ENCODE peak calls at places on chromosomes 13 and 19, in four cellular contexts. X, W, E and T are unnamed samples.

GRCh38 chr13:35309711-35310110 is 166.8 kb downstream of the MAB21L1 start:
- DNase-seq in W (no peak), X (no peak), E (no peak), T (no peak)

GRCh38 chr13:72890546-72890945 is 108.6 kb downstream of the PIBF1 start:
- DNase-seq in W (no peak), X (no peak), E (no peak), T (no peak)

GRCh38 chr19:10361569-10362011 is 18.8 kb downstream of the TYK2 start:
- DNase-seq in X (peak), W (peak), E (no peak), T (no peak)

GRCh38 chr19:43748205-43748594 is 6.6 kb downstream of the SMG9 start:
- DNase-seq in W (no peak), E (no peak), X (no peak), T (no peak)

GRCh38 chr13:27120011-27120410 is 51.6 kb downstream of the USP12 start:
- DNase-seq in X (no peak), E (no peak), W (no peak), T (no peak)

GRCh38 chr19:461664-462551 is 1.1 kb upstream of the SHC2 start:
- DNase-seq in W (peak), E (no peak), X (peak), T (peak)

GRCh38 chr13:60620611-60621395 is 223.8 kb downstream of the TDRD3 start:
- DNase-seq in X (no peak), E (no peak), W (no peak), T (no peak)

GRCh38 chr13:24202215-24202614 is 41.7 kb downstream of the SPATA13 start:
- DNase-seq in E (no peak), X (no peak), W (no peak), T (no peak)

GRCh38 chr19:45306040-45306439 is 16.6 kb downstream of the CKM start:
- DNase-seq in X (no peak), W (no peak), E (no peak), T (no peak)

GRCh38 chr13:98534821-98535220 is 42.1 kb downstream of the STK24 start:
- DNase-seq in X (no peak), E (no peak), W (no peak), T (no peak)

GRCh38 chr13:42113478-42113877 is 65.0 kb downstream of the DGKH start:
- DNase-seq in E (no peak), X (no peak), W (no peak), T (no peak)

GRCh38 chr19:55498246-55498645 is 10.0 kb downstream of the SSC5D start:
- DNase-seq in W (no peak), E (no peak), X (no peak), T (no peak)

GRCh38 chr19:41930926-41931592 is 2.8 kb upstream of the ERFL start:
- DNase-seq in X (no peak), W (peak), E (no peak), T (no peak)
- TF ChIP-seq NRF1 in X (no peak), W (no peak), E (no peak), T (no peak)

DNA sequence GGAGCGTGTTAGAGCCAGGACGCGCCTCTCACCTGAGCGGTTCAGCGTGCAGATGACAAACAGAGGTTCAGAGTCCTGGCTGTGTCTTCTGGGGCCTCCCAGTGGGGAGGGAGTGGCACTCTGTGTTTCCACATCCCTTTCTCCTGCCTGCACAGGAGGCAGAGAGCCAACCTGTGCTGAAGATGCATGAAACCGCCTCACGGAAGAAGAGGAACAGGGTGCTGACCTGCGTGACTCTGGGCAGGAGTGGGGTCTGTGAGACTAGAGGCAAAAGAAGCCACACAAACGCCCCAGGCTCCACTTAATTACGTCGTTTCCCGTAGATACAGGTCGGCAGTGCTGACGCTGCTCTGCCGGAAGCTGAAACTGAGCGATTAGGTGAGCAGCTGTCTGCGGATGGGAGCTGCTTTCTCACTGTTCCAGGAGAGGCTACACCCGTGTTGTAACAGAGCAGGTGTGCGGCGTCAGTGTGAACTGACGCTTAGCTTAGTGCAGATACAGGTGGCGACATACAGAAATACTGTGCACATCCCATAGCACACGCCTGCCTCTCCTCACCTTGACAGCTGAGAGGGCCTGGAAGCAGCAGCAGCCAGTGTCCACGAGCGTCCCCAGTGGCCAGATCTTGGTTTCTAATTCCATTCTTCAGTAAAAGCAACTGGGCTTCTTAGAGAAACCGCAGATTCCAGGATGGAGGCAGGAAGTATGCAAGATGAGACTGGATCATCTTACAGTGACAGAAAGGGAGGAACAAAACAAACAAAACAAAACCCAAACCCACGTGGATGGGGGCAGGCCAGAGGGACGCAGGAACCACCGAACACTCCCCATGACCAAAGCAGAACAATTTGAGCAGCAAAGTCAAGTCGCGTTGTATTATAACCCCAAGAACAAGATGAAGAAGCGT is 37.7 kb upstream of the MCF2L start:
- DNase-seq in E (no peak), W (no peak), X (peak), T (peak)
- TF ChIP-seq NRF1 in E (no peak), W (no peak), X (no peak), T (no peak)

GRCh38 chr19:48754950-48755645 is at the start of gene FGF21:
- DNase-seq in W (no peak), X (no peak), E (no peak), T (no peak)
- TF ChIP-seq NRF1 in W (no peak), X (no peak), E (no peak), T (no peak)

GRCh38 chr19:41872384-41872774 is 4.7 kb upstream of the CD79A start:
- DNase-seq in W (no peak), E (no peak), X (no peak), T (no peak)

GRCh38 chr19:41870401-41870873 is 6.6 kb upstream of the CD79A start:
- DNase-seq in X (no peak), W (no peak), E (no peak), T (peak)

GRCh38 chr19:41869374-41869955 is 7.6 kb upstream of the CD79A start:
- DNase-seq in E (no peak), W (no peak), X (no peak), T (no peak)

GRCh38 chr19:41872775-41873647 is 4.1 kb upstream of the CD79A start:
- DNase-seq in W (peak), X (peak), E (no peak), T (peak)

GRCh38 chr19:41871573-41872383 is 5.3 kb upstream of the CD79A start:
- DNase-seq in X (no peak), W (no peak), E (peak), T (peak)
- TF ChIP-seq NRF1 in X (no peak), W (no peak), E (no peak), T (no peak)

GRCh38 chr13:76519685-76520084 is 366.5 kb downstream of the KCTD12 start:
- DNase-seq in W (no peak), E (no peak), X (no peak), T (no peak)

GRCh38 chr13:76512676-76513277 is 373.4 kb downstream of the KCTD12 start:
- DNase-seq in X (no peak), W (no peak), E (no peak), T (peak)

GRCh38 chr13:76516013-76516412 is 370.2 kb downstream of the KCTD12 start:
- DNase-seq in W (no peak), E (no peak), X (no peak), T (no peak)
- TF ChIP-seq NRF1 in W (no peak), E (no peak), X (no peak), T (no peak)

GRCh38 chr19:11964496-11964857 is 363 bp upstream of the ZNF763 start:
- DNase-seq in E (no peak), W (no peak), X (no peak), T (peak)

GRCh38 chr19:11964858-11965645 is at the start of gene ZNF763:
- DNase-seq in X (peak), W (peak), E (peak), T (peak)

DNA sequence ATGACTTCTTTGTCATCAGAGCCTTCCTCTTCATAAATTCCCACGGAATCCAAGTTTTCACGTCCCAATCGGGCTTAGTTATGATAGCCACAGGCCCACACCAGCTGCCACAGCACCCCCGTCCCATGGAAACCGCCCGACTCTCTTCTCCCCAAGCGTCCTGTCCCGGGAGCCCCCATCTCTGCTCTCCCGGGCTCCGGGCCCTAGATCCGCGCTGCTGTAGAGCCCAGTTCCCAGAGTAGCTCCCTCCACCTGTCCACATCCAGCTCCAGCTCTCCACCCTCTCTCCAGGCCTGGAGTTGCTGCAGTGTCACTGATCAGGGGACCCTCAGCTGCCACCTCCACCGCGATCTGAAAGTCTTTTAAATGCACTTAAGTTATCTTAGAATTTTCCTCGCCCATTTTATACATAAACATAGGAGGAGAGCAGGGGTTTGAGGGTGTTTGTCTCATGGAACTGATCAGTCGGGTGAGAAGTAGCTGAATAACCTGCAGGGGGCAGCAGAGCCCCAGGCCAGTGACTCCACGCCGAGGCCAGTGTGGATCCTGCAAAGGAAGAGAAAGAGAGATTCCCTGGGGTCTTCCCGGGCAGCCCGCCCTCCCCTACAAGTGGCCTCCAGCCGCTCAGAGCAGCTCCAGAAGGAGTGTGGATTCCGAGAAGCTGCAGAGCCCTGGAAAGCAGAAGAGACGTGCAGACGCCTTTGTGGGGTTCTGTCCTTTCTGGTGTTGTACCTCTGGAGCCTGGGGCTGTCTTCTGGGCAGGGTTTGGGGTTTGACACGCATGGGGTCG is 1.1 kb upstream of the ZNF763 start:
- DNase-seq in X (peak), E (peak), W (peak), T (peak)
- TF ChIP-seq NRF1 in X (no peak), E (no peak), W (no peak), T (no peak)

GRCh38 chr13:111410232-111411021 is 90.0 kb downstream of the TEX29 start:
- DNase-seq in W (no peak), X (no peak), E (no peak), T (no peak)

GRCh38 chr13:111413407-111414187 is 93.2 kb downstream of the TEX29 start:
- DNase-seq in E (no peak), X (no peak), W (no peak), T (no peak)

GRCh38 chr13:111409413-111409812 is 89.0 kb downstream of the TEX29 start:
- DNase-seq in W (no peak), E (no peak), X (no peak), T (no peak)

GRCh38 chr13:111412251-111412650 is 91.8 kb downstream of the TEX29 start:
- DNase-seq in W (no peak), E (no peak), X (no peak), T (no peak)

GRCh38 chr13:111411186-111411858 is 90.9 kb downstream of the TEX29 start:
- DNase-seq in E (no peak), X (no peak), W (no peak), T (no peak)
- TF ChIP-seq NRF1 in E (no peak), X (no peak), W (no peak), T (no peak)

DNA sequence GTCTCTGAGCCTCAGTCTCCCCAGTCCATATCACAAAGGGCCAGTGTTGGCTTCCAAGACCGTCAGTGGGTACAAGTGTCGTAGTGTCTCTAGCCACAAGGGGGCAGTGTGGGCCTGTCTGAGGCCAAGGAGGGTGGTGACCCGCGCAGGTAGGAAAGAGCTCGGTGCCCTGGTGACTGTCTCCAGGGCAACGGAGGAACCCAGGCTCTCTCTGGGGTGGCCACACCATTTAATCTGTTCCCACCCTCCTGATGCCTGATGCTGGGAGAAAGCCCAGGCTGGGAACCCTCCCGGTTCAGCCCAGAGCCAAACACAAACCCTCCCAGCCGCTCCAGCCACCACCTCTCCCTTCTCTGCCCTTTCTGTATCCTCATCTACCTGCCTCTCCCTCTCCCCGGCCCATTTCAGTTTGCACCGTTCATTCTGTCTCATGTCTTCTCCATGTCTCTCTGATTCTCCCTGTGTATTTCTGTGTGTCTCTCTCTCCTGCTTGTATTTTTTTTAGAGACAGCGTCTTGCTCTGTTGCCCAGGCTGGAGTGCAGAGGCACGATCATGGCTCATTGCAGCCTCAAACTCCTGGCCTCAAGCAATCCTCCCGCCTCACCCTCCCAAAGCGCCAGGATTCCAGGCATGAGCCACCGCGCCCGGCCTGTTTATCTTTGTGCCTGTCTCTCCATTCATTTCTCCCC is 17.5 kb upstream of the MEIS3 start:
- DNase-seq in E (no peak), X (peak), W (peak), T (peak)
- TF ChIP-seq NRF1 in E (no peak), X (peak), W (no peak), T (peak)

GRCh38 chr13:64158910-64159309 is 2743.3 kb upstream of the PCDH20 start:
- DNase-seq in E (no peak), X (no peak), W (no peak), T (peak)

GRCh38 chr13:64165826-64166225 is 2750.2 kb upstream of the PCDH20 start:
- DNase-seq in W (no peak), E (no peak), X (no peak), T (no peak)

GRCh38 chr13:64164435-64164834 is 2748.8 kb upstream of the PCDH20 start:
- DNase-seq in W (no peak), X (no peak), E (no peak), T (no peak)
- TF ChIP-seq NRF1 in W (no peak), X (no peak), E (no peak), T (no peak)